ENCODE peak calls at places on chromosomes 5 and 9, in seven cellular contexts. One of them, this sample, is unnamed.

GRCh38 chr5:124913329-124913653 is 166.9 kb upstream of the ZNF608 start:
- DNase-seq in PC-9: no peak
- DNase-seq in HCT116: no peak
- DNase-seq in lung: no peak
- DNase-seq in psoas muscle: no peak
- DNase-seq in tibial artery: no peak
- DNase-seq in right lobe of liver: no peak
- DNase-seq in this sample: no peak

GRCh38 chr9:115114541-115114940 is 3.4 kb downstream of the TNC start:
- DNase-seq in PC-9: no peak
- DNase-seq in HCT116: no peak
- DNase-seq in lung: no peak
- DNase-seq in psoas muscle: no peak
- DNase-seq in tibial artery: no peak
- DNase-seq in right lobe of liver: no peak
- DNase-seq in this sample: no peak

GRCh38 chr9:69178583-69179011 is 4.5 kb downstream of the TJP2 start:
- DNase-seq in PC-9: peak
- DNase-seq in HCT116: peak
- DNase-seq in lung: no peak
- DNase-seq in psoas muscle: no peak
- DNase-seq in tibial artery: no peak
- DNase-seq in right lobe of liver: no peak
- DNase-seq in this sample: no peak

GRCh38 chr5:151903243-151903653 is 21.4 kb downstream of the GLRA1 start:
- DNase-seq in PC-9: no peak
- DNase-seq in HCT116: no peak
- DNase-seq in lung: no peak
- DNase-seq in psoas muscle: no peak
- DNase-seq in tibial artery: no peak
- DNase-seq in right lobe of liver: no peak
- DNase-seq in this sample: no peak

GRCh38 chr5:107092695-107093094 is 578.0 kb downstream of the EFNA5 start:
- DNase-seq in PC-9: no peak
- DNase-seq in HCT116: no peak
- DNase-seq in lung: no peak
- DNase-seq in psoas muscle: no peak
- DNase-seq in tibial artery: no peak
- DNase-seq in right lobe of liver: no peak
- DNase-seq in this sample: no peak

GRCh38 chr5:78157001-78157400 is 137.5 kb downstream of the AP3B1 start:
- DNase-seq in PC-9: no peak
- DNase-seq in HCT116: no peak
- DNase-seq in lung: no peak
- DNase-seq in psoas muscle: no peak
- DNase-seq in tibial artery: no peak
- DNase-seq in right lobe of liver: no peak
- DNase-seq in this sample: no peak

GRCh38 chr5:963310-963672 is 45.3 kb upstream of the NKD2 start:
- DNase-seq in PC-9: no peak
- DNase-seq in HCT116: no peak
- DNase-seq in lung: no peak
- DNase-seq in psoas muscle: no peak
- DNase-seq in tibial artery: no peak
- DNase-seq in right lobe of liver: no peak
- DNase-seq in this sample: no peak

GRCh38 chr9:131578778-131579504 is 33.6 kb downstream of the PRRT1B start:
- DNase-seq in PC-9: no peak
- DNase-seq in HCT116: no peak
- DNase-seq in lung: no peak
- DNase-seq in psoas muscle: no peak
- DNase-seq in tibial artery: no peak
- DNase-seq in right lobe of liver: peak
- DNase-seq in this sample: peak

GRCh38 chr5:14914193-14914592 is 42.6 kb upstream of the ANKH start:
- DNase-seq in PC-9: no peak
- DNase-seq in HCT116: no peak
- DNase-seq in lung: no peak
- DNase-seq in psoas muscle: no peak
- DNase-seq in tibial artery: no peak
- DNase-seq in right lobe of liver: no peak
- DNase-seq in this sample: no peak
- H3K27ac ChIP-seq in PC-9: no peak
- H3K27ac ChIP-seq in HCT116: no peak
- H3K27ac ChIP-seq in lung: no peak
- H3K27ac ChIP-seq in psoas muscle: no peak
- H3K27ac ChIP-seq in tibial artery: no peak
- H3K27ac ChIP-seq in right lobe of liver: no peak
- H3K27ac ChIP-seq in this sample: no peak

GRCh38 chr5:148374693-148375360 is 8.9 kb upstream of the FBXO38 start:
- DNase-seq in PC-9: peak
- DNase-seq in HCT116: peak
- DNase-seq in lung: peak
- DNase-seq in psoas muscle: no peak
- DNase-seq in tibial artery: no peak
- DNase-seq in right lobe of liver: no peak
- DNase-seq in this sample: no peak
- H3K4me3 ChIP-seq in PC-9: no peak
- H3K4me3 ChIP-seq in HCT116: no peak
- H3K4me3 ChIP-seq in lung: no peak
- H3K4me3 ChIP-seq in psoas muscle: no peak
- H3K4me3 ChIP-seq in tibial artery: no peak
- H3K4me3 ChIP-seq in right lobe of liver: no peak
- H3K4me3 ChIP-seq in this sample: no peak

DNA sequence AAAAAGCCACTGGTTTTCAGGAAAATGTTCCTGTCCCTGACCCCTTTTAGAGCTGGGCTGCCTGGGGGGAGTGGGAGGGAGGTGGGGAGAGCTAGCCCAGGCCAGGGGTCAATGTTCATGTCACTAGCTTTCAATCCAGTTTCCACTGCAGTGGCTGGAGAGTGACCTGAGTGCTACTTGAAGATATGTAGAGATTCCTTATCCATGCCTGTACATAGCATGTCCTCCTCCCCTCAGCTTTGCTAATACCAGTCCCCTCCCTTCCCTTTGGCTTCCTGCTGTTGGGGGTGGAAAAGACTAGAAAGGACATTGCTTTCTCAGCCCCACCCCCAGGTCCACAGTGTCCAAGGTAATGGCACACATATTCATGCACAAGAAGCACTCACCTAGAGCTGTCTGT is 7.8 kb downstream of the DNAJB5 start:
- DNase-seq in PC-9: no peak
- DNase-seq in HCT116: no peak
- DNase-seq in lung: no peak
- DNase-seq in psoas muscle: no peak
- DNase-seq in tibial artery: no peak
- DNase-seq in right lobe of liver: no peak
- DNase-seq in this sample: no peak
- H3K27ac ChIP-seq in PC-9: no peak
- H3K27ac ChIP-seq in HCT116: no peak
- H3K27ac ChIP-seq in lung: no peak
- H3K27ac ChIP-seq in psoas muscle: no peak
- H3K27ac ChIP-seq in tibial artery: no peak
- H3K27ac ChIP-seq in right lobe of liver: no peak
- H3K27ac ChIP-seq in this sample: no peak

DNA sequence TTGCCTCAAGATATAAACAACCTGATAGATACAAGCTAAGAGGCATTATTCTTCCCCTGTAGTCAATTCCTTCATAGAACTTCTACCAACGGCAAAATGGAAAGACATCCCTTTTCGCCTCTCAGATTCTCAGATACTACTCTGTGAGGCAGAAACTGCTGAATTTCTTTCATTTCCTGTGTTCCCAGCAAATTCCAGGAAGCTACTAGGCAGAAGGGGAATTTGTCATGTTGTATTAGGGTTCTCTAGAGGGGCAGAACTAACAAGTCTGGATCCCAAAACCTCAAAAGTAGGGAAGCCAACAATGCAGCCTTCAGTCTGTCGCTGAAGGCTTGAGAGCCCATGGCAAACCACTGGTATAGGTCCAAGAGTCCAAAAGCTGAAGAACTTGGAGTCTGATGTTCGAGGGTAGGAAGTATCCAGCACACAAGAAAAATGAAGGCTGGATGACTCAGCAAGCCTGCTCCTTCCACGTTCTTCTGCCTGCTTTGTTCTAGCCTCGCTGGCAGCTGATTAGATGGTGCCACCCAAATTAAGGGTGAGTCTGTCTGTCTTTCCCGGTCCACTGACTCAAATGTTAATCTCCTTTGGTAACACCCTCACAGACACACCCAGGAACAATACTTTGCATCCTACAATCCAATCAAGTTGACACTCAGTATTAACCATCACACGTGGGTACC is 15.2 kb downstream of the RNF180 start:
- DNase-seq in PC-9: no peak
- DNase-seq in HCT116: no peak
- DNase-seq in lung: no peak
- DNase-seq in psoas muscle: no peak
- DNase-seq in tibial artery: peak
- DNase-seq in right lobe of liver: no peak
- DNase-seq in this sample: no peak
- H3K4me3 ChIP-seq in PC-9: no peak
- H3K4me3 ChIP-seq in HCT116: no peak
- H3K4me3 ChIP-seq in lung: no peak
- H3K4me3 ChIP-seq in psoas muscle: no peak
- H3K4me3 ChIP-seq in tibial artery: peak
- H3K4me3 ChIP-seq in right lobe of liver: no peak
- H3K4me3 ChIP-seq in this sample: no peak

GRCh38 chr9:91207481-91207888 is 154.2 kb downstream of the AUH start:
- DNase-seq in PC-9: no peak
- DNase-seq in HCT116: no peak
- DNase-seq in lung: no peak
- DNase-seq in psoas muscle: no peak
- DNase-seq in tibial artery: no peak
- DNase-seq in right lobe of liver: no peak
- DNase-seq in this sample: no peak
- H3K27ac ChIP-seq in PC-9: peak
- H3K27ac ChIP-seq in HCT116: no peak
- H3K27ac ChIP-seq in lung: peak
- H3K27ac ChIP-seq in psoas muscle: peak
- H3K27ac ChIP-seq in tibial artery: peak
- H3K27ac ChIP-seq in right lobe of liver: peak
- H3K27ac ChIP-seq in this sample: no peak

DNA sequence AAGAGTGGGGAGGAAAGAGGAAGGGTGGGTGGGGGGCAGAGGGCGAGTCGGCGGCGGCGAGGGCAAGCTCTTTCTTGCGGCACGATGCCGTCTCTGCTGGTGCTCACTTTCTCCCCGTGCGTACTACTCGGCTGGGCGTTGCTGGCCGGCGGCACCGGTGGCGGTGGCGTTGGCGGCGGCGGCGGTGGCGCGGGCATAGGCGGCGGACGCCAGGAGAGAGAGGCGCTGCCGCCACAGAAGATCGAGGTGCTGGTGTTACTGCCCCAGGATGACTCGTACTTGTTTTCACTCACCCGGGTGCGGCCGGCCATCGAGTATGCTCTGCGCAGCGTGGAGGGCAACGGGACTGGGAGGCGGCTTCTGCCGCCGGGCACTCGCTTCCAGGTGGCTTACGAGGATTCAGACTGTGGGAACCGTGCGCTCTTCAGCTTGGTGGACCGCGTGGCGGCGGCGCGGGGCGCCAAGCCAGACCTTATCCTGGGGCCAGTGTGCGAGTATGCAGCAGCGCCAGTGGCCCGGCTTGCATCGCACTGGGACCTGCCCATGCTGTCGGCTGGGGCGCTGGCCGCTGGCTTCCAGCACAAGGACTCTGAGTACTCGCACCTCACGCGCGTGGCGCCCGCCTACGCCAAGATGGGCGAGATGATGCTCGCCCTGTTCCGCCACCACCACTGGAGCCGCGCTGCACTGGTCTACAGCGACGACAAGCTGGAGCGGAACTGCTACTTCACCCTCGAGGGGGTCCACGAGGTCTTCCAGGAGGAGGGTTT is 757 bp downstream of the NPR3 start:
- DNase-seq in PC-9: peak
- DNase-seq in HCT116: no peak
- DNase-seq in lung: no peak
- DNase-seq in psoas muscle: peak
- DNase-seq in tibial artery: peak
- DNase-seq in right lobe of liver: no peak
- DNase-seq in this sample: no peak
- H3K4me3 ChIP-seq in PC-9: peak
- H3K4me3 ChIP-seq in HCT116: no peak
- H3K4me3 ChIP-seq in lung: peak
- H3K4me3 ChIP-seq in psoas muscle: peak
- H3K4me3 ChIP-seq in tibial artery: peak
- H3K4me3 ChIP-seq in right lobe of liver: peak
- H3K4me3 ChIP-seq in this sample: no peak

DNA sequence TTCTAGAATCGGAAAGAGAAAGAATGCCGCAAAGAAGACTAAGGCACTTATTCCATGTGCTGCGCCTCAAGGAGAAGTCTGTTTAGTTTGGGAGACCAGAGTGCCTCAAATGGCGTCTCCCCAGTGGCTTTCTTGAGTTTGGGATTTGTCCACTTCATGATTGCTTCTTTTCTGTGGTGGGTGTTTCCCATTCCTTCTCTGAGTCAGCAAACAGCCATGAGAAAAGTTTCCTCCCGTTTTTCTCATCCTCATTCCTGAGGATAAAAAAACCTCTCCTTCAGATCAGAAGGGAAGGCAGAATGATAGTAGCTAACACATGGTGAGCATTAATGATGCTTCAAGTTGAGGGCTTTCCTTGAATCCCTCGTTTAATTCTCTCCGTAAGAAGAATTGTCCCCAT is 275.9 kb upstream of the WWC1 start:
- DNase-seq in PC-9: no peak
- DNase-seq in HCT116: no peak
- DNase-seq in lung: no peak
- DNase-seq in psoas muscle: no peak
- DNase-seq in tibial artery: no peak
- DNase-seq in right lobe of liver: no peak
- DNase-seq in this sample: no peak
- H3K27ac ChIP-seq in PC-9: no peak
- H3K27ac ChIP-seq in HCT116: no peak
- H3K27ac ChIP-seq in lung: no peak
- H3K27ac ChIP-seq in psoas muscle: no peak
- H3K27ac ChIP-seq in tibial artery: no peak
- H3K27ac ChIP-seq in right lobe of liver: no peak
- H3K27ac ChIP-seq in this sample: no peak

GRCh38 chr9:13607746-13608445 is 328.4 kb upstream of the MPDZ start:
- DNase-seq in PC-9: no peak
- DNase-seq in HCT116: no peak
- DNase-seq in lung: no peak
- DNase-seq in psoas muscle: no peak
- DNase-seq in tibial artery: no peak
- DNase-seq in right lobe of liver: no peak
- DNase-seq in this sample: no peak
- H3K4me3 ChIP-seq in PC-9: no peak
- H3K4me3 ChIP-seq in HCT116: no peak
- H3K4me3 ChIP-seq in lung: no peak
- H3K4me3 ChIP-seq in psoas muscle: peak
- H3K4me3 ChIP-seq in tibial artery: peak
- H3K4me3 ChIP-seq in right lobe of liver: no peak
- H3K4me3 ChIP-seq in this sample: no peak

This sample was measured in CD8-positive, alpha-beta memory T cell.